ENCODE peak calls at places on chromosome X, in five cellular contexts. L, S, K, G and R are unnamed samples. For H3K9me3, the result is how much of the 10 kb centered on the place peaks cover.

GRCh38 chrX:3962511-3963350 is 249.3 kb upstream of the PRKX start:
- ATAC-seq in L (peak), S (no peak), K (peak), G (peak), R (no peak)

GRCh38 chrX:149286940-149287349 is 218.2 kb downstream of the IDS start:
- ATAC-seq in L (no peak), S (no peak), K (peak), G (peak), R (no peak)

GRCh38 chrX:124005220-124005619 is 43.7 kb downstream of the STAG2 start:
- ATAC-seq in L (no peak), S (no peak), K (no peak), G (no peak), R (no peak)

GRCh38 chrX:153708415-153708814 is 15.8 kb downstream of the BCAP31 start:
- ATAC-seq in L (peak), S (peak), K (peak), G (peak), R (peak)

GRCh38 chrX:115602729-115603389 is 41.9 kb downstream of the PLS3 start:
- ATAC-seq in L (no peak), S (peak), K (no peak), G (no peak), R (no peak)

GRCh38 chrX:44980403-44980802 is 107.4 kb downstream of the KDM6A start:
- ATAC-seq in L (no peak), S (no peak), K (no peak), G (no peak), R (no peak)

GRCh38 chrX:48826876-48827653 is 752 bp downstream of the ERAS start:
- ATAC-seq in L (no peak), S (no peak), K (no peak), G (no peak), R (no peak)

GRCh38 chrX:27276751-27277150 is 186.4 kb downstream of the PPP4R3C start:
- ATAC-seq in L (peak), S (no peak), K (no peak), G (no peak), R (no peak)

GRCh38 chrX:130756233-130756632 is 146.8 kb downstream of the ENOX2 start:
- ATAC-seq in L (no peak), S (no peak), K (no peak), G (no peak), R (no peak)

GRCh38 chrX:11244641-11245040 is 48.6 kb upstream of the AMELX start:
- ATAC-seq in L (no peak), S (peak), K (no peak), G (no peak), R (peak)

GRCh38 chrX:20523626-20524312 is 257.1 kb upstream of the RPS6KA3 start:
- ATAC-seq in L (no peak), S (no peak), K (no peak), G (no peak), R (no peak)

GRCh38 chrX:17187301-17187836 is 187.6 kb upstream of the NHS start:
- ATAC-seq in L (no peak), S (no peak), K (no peak), G (no peak), R (peak)

GRCh38 chrX:15242899-15243555 is 26.9 kb downstream of the ASB9 start:
- ATAC-seq in L (peak), S (no peak), K (peak), G (peak), R (no peak)

GRCh38 chrX:2489446-2490445 is 11.0 kb downstream of the DHRSX start:
- ATAC-seq in L (no peak), S (no peak), K (no peak), G (peak), R (no peak)

GRCh38 chrX:154749856-154750255 is 1.0 kb downstream of the GAB3 start:
- ATAC-seq in L (no peak), S (peak), K (peak), G (no peak), R (no peak)

GRCh38 chrX:38166478-38167083 is 54.1 kb downstream of the SRPX start:
- ATAC-seq in L (no peak), S (no peak), K (no peak), G (no peak), R (no peak)

GRCh38 chrX:2315434-2315833 is 185.3 kb downstream of the DHRSX start:
- ATAC-seq in L (no peak), S (no peak), K (no peak), G (no peak), R (no peak)

GRCh38 chrX:141220342-141221008 is 21.8 kb downstream of the SPANXC start:
- ATAC-seq in L (no peak), S (no peak), K (peak), G (no peak), R (no peak)

GRCh38 chrX:9279271-9279596 is 185.6 kb upstream of the TBL1X start:
- ATAC-seq in L (no peak), S (no peak), K (no peak), G (no peak), R (no peak)
- H3K27ac ChIP-seq in L (no peak), S (no peak), K (no peak), G (no peak), R (no peak)

GRCh38 chrX:7108995-7109634 is 38.4 kb upstream of the STS start:
- ATAC-seq in L (no peak), S (peak), K (no peak), G (no peak), R (no peak)
- TF ChIP-seq POLR2A in L (no peak), S (no peak), K (no peak), G (no peak), R (no peak)

GRCh38 chrX:774536-774935 is 143.9 kb downstream of the SHOX start:
- ATAC-seq in L (no peak), S (no peak), K (no peak), G (no peak), R (no peak)

GRCh38 chrX:776061-776460 is 145.5 kb downstream of the SHOX start:
- ATAC-seq in L (peak), S (no peak), K (no peak), G (no peak), R (no peak)

GRCh38 chrX:781216-782211 is 150.9 kb downstream of the SHOX start:
- ATAC-seq in L (no peak), S (no peak), K (peak), G (no peak), R (no peak)

GRCh38 chrX:773292-774025 is 142.9 kb downstream of the SHOX start:
- ATAC-seq in L (no peak), S (no peak), K (no peak), G (no peak), R (no peak)

DNA sequence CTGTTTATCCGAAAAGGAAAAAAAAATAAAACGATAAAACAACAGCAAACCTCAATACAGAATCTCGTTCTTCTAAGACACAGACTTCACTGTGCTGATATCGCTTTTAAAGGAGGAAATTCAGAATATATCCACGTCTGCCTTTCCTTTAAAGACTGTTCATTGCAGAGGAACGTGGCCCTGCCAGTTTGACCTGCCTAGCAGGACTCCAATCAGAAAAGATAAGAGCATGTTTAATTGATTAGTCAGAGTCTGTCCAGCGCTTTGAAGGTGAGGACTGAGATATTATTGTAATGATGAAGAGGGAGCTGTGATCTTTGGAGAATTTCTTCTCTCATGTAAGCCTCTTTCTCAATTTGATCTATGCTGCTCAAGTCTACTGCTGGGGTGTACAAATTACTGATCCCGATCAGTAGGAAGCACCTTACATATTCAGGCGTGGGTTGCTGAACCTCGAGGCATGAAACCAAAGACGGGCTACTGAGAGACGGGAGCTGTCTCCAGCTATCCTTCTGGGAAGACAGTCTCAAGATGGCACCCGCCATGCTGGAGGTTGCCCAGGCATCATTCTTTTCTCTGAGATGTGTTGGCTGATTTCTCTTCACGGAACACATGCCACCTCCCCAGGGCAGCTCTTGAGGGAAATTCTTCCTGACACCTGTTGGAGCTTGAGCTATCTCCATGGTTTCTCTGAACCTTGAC is 146.1 kb downstream of the SHOX start:
- ATAC-seq in L (peak), S (no peak), K (no peak), G (no peak), R (no peak)
- H3K9me3 ChIP-seq in L (under half), S (under half), K (under half), G (under half), R (under half)

GRCh38 chrX:47584714-47585113 is 2.5 kb downstream of the TIMP1 start:
- ATAC-seq in L (no peak), S (no peak), K (no peak), G (no peak), R (no peak)
- H3K27ac ChIP-seq in L (no peak), S (no peak), K (no peak), G (no peak), R (no peak)

DNA sequence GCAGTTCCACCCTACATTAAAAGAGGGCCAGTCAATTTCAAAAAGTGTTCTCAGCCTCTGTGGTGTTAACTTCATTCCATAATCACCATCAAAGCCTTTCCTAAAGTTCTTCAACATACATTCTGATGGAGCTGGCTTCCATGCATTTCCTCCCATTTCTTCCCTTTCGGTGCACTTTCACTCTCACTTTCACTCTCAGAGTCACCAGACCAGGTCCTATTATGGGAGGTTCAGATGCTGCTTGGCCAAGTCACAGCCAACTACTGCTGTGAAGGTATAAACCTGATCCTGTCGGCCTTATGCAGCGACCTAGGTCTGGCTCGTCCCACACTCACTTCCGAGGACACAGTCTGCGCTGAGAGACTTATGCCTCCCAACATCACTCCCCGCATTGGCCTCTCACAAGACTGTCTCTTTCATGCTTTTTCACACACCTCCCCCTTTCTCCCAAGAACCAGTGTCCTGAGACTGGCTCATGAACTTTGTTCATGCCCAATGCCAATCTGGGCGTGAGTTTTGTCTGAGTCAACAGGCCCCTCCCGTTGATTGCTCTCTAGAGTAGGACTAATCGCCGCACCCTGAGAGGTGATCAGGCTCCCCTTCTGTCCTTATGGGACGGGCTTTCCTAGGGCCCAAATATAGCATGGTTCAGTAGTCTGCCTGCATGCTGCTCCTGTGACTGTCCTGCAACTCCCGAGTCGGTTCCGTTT is 60.8 kb upstream of the XAGE1B start:
- ATAC-seq in L (no peak), S (no peak), K (no peak), G (peak), R (no peak)
- TF ChIP-seq POLR2A in L (no peak), S (no peak), K (no peak), G (no peak), R (no peak)

DNA sequence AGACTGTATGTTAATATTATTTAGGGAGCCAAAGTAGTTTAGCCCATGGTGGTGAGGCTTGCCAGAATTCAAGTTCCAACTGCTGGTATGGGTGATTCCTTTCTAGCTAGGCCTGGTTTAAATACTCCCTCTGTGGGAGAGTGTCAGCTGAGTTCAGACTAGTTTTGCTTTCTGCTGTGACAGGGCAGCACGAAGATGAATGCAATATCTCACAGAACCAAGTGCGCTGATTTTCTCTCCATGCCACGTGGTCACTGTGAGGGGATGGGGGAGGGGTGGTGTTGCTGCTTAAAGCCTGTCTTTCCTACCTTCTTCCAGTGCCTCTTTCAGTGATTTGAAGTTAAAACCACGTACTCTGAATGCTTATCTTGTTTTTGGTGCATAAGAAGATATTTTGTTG is 445.7 kb upstream of the CXorf51B start:
- ATAC-seq in L (no peak), S (no peak), K (no peak), G (no peak), R (no peak)
- H3K9me3 ChIP-seq in L (under half), S (under half), K (under half), G (under half), R (under half)

GRCh38 chrX:136318166-136318565 is 17.4 kb downstream of the ADGRG4 start:
- ATAC-seq in L (no peak), S (no peak), K (no peak), G (no peak), R (no peak)
- H3K27ac ChIP-seq in L (no peak), S (no peak), K (no peak), G (no peak), R (no peak)

DNA sequence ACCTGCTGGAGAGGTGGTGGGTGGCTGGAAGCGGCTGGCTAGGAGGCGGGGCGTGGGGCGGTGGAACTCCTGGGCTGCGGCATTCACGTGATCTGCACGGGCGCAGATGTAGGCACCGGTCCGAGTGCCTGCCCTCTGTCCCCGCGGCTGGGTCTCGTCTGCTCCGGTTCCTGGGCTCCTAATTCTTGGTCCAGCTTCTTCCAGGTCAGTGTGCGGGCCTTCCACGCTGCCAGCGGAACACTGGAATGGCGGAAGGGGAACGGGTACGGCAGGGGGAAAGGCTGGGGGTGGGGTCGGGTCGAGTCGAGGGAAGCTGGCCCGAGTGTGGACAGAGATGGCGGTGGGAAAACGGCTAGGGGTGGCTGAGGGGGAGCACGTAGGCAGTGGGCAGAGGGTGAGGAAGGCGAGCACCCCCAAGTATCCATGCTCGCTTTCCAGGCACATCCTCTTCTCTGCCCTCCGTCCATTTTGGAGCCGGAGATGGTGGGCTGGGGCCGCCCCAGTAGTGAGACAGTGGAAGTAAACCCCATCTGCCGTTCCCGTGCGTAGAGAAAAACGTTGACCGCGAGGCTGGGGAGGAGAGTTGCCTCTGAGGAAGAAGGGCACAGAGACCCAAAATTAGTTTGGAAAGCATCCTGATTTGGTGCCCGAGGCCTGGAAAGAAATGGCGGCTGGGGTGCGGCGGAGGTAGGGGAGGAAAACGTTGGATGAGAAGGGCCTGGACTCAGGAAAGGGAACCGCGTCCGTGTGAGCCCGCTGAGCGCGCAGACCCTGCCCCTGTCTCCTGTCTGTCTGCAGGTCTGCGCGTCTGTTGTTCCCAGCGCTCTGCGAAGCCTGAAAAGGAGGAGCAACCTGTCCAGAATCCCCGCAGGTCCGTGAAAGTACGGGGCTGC is at the start of gene TCEAL4:
- ATAC-seq in L (peak), S (peak), K (peak), G (peak), R (peak)
- TF ChIP-seq POLR2A in L (no peak), S (no peak), K (peak), G (peak), R (peak)

DNA sequence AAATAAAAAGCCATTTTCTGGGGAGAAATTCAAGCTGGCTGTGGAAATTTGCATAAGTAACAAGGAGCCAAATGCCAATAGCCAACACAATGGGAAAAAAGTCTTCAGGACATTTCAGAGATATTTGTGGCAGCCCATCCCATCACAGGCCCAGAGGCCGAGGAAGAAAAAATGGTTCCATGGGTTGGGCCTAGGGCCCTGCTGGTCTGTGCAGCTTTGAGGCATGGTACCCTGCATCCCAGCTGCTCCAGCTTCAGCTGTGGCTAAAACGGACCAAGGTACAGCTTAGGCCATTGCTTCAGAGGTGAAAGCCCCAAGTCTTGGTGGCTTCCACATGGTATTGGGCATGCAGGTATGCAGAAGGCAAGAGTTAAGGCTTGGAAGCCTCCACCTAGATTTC is 14.2 kb upstream of the IL9R start:
- ATAC-seq in L (no peak), S (no peak), K (no peak), G (no peak), R (no peak)
- H3K9me3 ChIP-seq in L (under half), S (under half), K (under half), G (under half), R (under half)

GRCh38 chrX:129706395-129707072 is 32.2 kb upstream of the XPNPEP2 start:
- ATAC-seq in L (no peak), S (peak), K (no peak), G (peak), R (no peak)
- H3K27ac ChIP-seq in L (no peak), S (no peak), K (no peak), G (no peak), R (no peak)